ENCODE peak calls at places on chromosomes 12 and 14, in nine cellular contexts. S is ovary, N is heart left ventricle, R is psoas muscle, Z is thyroid gland, L is pancreas, C is upper lobe of left lung, W is left ventricle myocardium inferior, B is right cardiac atrium. A is an unnamed sample.

GRCh38 chr12:2306012-2306411 is 253.2 kb downstream of the CACNA1C start:
- DNase-seq in S (no peak), N (no peak), R (no peak), Z (no peak), L (no peak), C (no peak), W (no peak), B (no peak), A (no peak)

GRCh38 chr12:48764521-48764920 is 24.4 kb downstream of the ADCY6 start:
- DNase-seq in S (no peak), N (no peak), R (no peak), Z (no peak), L (no peak), C (no peak), W (no peak), B (no peak), A (no peak)

GRCh38 chr12:77229640-77230442 is 164.5 kb upstream of the E2F7 start:
- DNase-seq in S (no peak), N (no peak), R (no peak), Z (no peak), L (no peak), C (no peak), W (no peak), B (no peak), A (no peak)

GRCh38 chr12:31594681-31595080 is 3.7 kb upstream of the DENND5B start:
- DNase-seq in S (no peak), N (no peak), R (no peak), Z (no peak), L (no peak), C (no peak), W (no peak), B (no peak), A (no peak)

GRCh38 chr12:55771736-55772135 is 28.8 kb downstream of the GDF11 start:
- DNase-seq in S (no peak), N (no peak), R (no peak), Z (no peak), L (no peak), C (no peak), W (no peak), B (no peak), A (no peak)

GRCh38 chr14:94390372-94391086 is 2.1 kb upstream of the SERPINA1 start:
- DNase-seq in S (no peak), N (peak; percentile 73), R (peak; percentile 44), Z (peak; percentile 82), L (peak; percentile 67), C (peak; percentile 96), W (peak; percentile 69), B (peak; percentile 55), A (no peak)

GRCh38 chr14:67892466-67893120 is 73.0 kb downstream of the RAD51B start:
- DNase-seq in S (no peak), N (no peak), R (no peak), Z (no peak), L (no peak), C (no peak), W (no peak), B (no peak), A (no peak)

GRCh38 chr12:121516437-121517011 is 64.3 kb downstream of the KDM2B start:
- DNase-seq in S (no peak), N (no peak), R (no peak), Z (no peak), L (no peak), C (no peak), W (no peak), B (no peak), A (no peak)

GRCh38 chr14:90756755-90757345 is 59.4 kb downstream of the TTC7B start:
- DNase-seq in S (no peak), N (no peak), R (peak; percentile 37), Z (no peak), L (no peak), C (no peak), W (no peak), B (no peak), A (no peak)

GRCh38 chr14:22380511-22381455 is 208.2 kb downstream of the DAD1 start:
- DNase-seq in S (no peak), N (no peak), R (no peak), Z (no peak), L (no peak), C (no peak), W (no peak), B (no peak), A (no peak)

GRCh38 chr14:98138666-98139065 is 1133.3 kb downstream of the BCL11B start:
- DNase-seq in S (no peak), N (no peak), R (no peak), Z (peak; percentile 48), L (peak; percentile 16), C (peak; percentile 30), W (no peak), B (no peak), A (no peak)

GRCh38 chr12:123126294-123127144 is 24.4 kb downstream of the PITPNM2 start:
- DNase-seq in S (peak; percentile 63), N (peak; percentile 84), R (peak; percentile 67), Z (no peak), L (no peak), C (no peak), W (no peak), B (peak; percentile 73), A (no peak)

GRCh38 chr14:95442633-95443021 is 73.8 kb downstream of the SYNE3 start:
- DNase-seq in S (peak; percentile 86), N (peak; percentile 83), R (peak; percentile 82), Z (peak; percentile 86), L (peak; percentile 77), C (peak; percentile 81), W (peak; percentile 80), B (peak; percentile 87), A (peak; percentile 19)

GRCh38 chr14:103628684-103629502 is at the start of gene KLC1:
- DNase-seq in S (peak; percentile 95), N (peak; percentile 88), R (peak; percentile 87), Z (peak; percentile 82), L (peak; percentile 89), C (peak; percentile 79), W (peak; percentile 89), B (peak; percentile 84), A (no peak)

GRCh38 chr12:22083167-22083566 is 37.1 kb downstream of the CMAS start:
- DNase-seq in S (no peak), N (no peak), R (no peak), Z (no peak), L (no peak), C (no peak), W (no peak), B (no peak), A (no peak)

GRCh38 chr14:60106341-60106740 is 14.6 kb downstream of the PCNX4 start:
- DNase-seq in S (no peak), N (no peak), R (no peak), Z (no peak), L (no peak), C (peak; percentile 27), W (no peak), B (no peak), A (peak; percentile 10)

GRCh38 chr14:61561657-61562276 is 133.5 kb upstream of the HIF1A start:
- DNase-seq in S (peak; percentile 60), N (peak; percentile 87), R (peak; percentile 76), Z (peak; percentile 91), L (peak; percentile 66), C (peak; percentile 93), W (peak; percentile 51), B (peak; percentile 77), A (peak; percentile 59)

GRCh38 chr14:61559641-61560201 is 135.6 kb upstream of the HIF1A start:
- DNase-seq in S (no peak), N (no peak), R (no peak), Z (no peak), L (no peak), C (no peak), W (no peak), B (no peak), A (peak; percentile 28)

GRCh38 chr14:61562321-61563161 is 132.8 kb upstream of the HIF1A start:
- DNase-seq in S (no peak), N (no peak), R (no peak), Z (no peak), L (no peak), C (no peak), W (no peak), B (no peak), A (peak; percentile 62)

GRCh38 chr14:61560323-61560722 is 135.0 kb upstream of the HIF1A start:
- DNase-seq in S (no peak), N (no peak), R (no peak), Z (no peak), L (no peak), C (no peak), W (no peak), B (no peak), A (no peak)

GRCh38 chr14:61561144-61561543 is 134.2 kb upstream of the HIF1A start:
- DNase-seq in S (no peak), N (no peak), R (no peak), Z (no peak), L (no peak), C (no peak), W (no peak), B (no peak), A (peak; percentile 54)
- H3K4me1 ChIP-seq in S (peaks cover 14% of the 10 kb centered on the region), N (peaks cover 22% of the 10 kb centered on the region), R (peaks cover 29% of the 10 kb centered on the region), Z (peaks cover 69% of the 10 kb centered on the region), L (peaks cover 39% of the 10 kb centered on the region), C (peaks cover 46% of the 10 kb centered on the region), W (peaks cover 47% of the 10 kb centered on the region), B (peaks cover 12% of the 10 kb centered on the region), A (peaks cover 12% of the 10 kb centered on the region)

DNA sequence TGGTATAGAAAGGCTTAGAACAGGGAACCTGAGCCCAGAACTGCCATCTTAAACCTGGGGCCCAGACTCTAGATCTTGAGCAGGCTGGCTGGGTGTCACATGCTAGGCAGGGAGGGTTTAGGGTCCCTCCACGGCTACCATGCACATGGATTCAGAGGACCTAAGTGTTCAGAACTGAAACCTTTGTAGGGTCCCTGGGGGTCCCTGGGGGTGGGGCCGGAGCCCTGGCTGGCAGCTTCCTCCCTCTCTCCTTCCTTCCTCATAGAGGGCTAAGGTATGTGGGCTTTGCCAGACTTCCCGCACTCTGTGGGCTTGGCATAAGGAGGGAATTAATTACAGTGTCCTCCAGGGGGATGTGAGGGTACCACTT is 4.6 kb upstream of the ZNF385A start:
- DNase-seq in S (no peak), N (no peak), R (no peak), Z (no peak), L (no peak), C (no peak), W (no peak), B (peak; percentile 7), A (no peak)
- H3K4me1 ChIP-seq in S (peaks cover 10% of the 10 kb centered on the region), N (peaks cover 14% of the 10 kb centered on the region), R (peaks cover 13% of the 10 kb centered on the region), Z (peaks cover 69% of the 10 kb centered on the region), L (no peaks in the 10 kb centered on the region), C (peaks cover 12% of the 10 kb centered on the region), W (peaks cover 22% of the 10 kb centered on the region), B (no peaks in the 10 kb centered on the region), A (no peaks in the 10 kb centered on the region)

DNA sequence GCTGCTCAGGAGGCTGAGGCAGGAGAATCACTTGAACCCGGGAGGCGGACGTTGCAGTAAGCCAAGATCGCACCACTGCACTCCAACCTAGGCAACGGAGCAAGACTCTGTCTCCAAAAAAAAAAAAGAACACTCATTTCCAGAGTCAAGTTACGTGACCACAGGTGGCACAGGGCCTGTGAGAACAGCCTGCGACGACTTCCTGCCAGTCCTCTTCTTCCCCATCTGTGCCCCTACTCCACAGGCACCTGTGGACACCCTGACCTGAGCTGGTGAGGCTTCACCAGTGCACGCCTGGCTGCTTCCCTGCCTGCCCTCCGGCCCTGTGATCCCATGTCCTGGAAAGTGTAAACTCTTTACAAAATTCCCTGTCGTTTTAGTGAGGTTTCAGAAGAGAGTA is 77.7 kb downstream of the PPP2R5C start:
- DNase-seq in S (no peak), N (no peak), R (no peak), Z (peak; percentile 79), L (no peak), C (no peak), W (no peak), B (no peak), A (no peak)
- H3K4me1 ChIP-seq in S (peaks cover 20% of the 10 kb centered on the region), N (peaks cover 69% of the 10 kb centered on the region), R (peaks cover 40% of the 10 kb centered on the region), Z (peaks cover 78% of the 10 kb centered on the region), L (peaks cover 22% of the 10 kb centered on the region), C (peaks cover 27% of the 10 kb centered on the region), W (peaks cover 98% of the 10 kb centered on the region), B (peaks cover 14% of the 10 kb centered on the region), A (peaks cover 34% of the 10 kb centered on the region)

GRCh38 chr14:30270200-30271161 is 288.5 kb upstream of the G2E3 start:
- DNase-seq in S (peak; percentile 64), N (peak; percentile 78), R (peak; percentile 84), Z (peak; percentile 94), L (peak; percentile 87), C (peak; percentile 79), W (peak; percentile 81), B (peak; percentile 87), A (peak; percentile 17)
- H3K4me1 ChIP-seq in S (no peaks in the 10 kb centered on the region), N (no peaks in the 10 kb centered on the region), R (no peaks in the 10 kb centered on the region), Z (no peaks in the 10 kb centered on the region), L (no peaks in the 10 kb centered on the region), C (no peaks in the 10 kb centered on the region), W (no peaks in the 10 kb centered on the region), B (no peaks in the 10 kb centered on the region), A (no peaks in the 10 kb centered on the region)